ENCODE peak calls at places on chromosome X, in eight cellular contexts. One of them, this sample, is unnamed.

GRCh38 chrX:82813671-82814078 is 694.4 kb upstream of the POU3F4 start:
- DNase-seq in aorta: no peak
- DNase-seq in cardiac muscle cell: peak; percentile 0
- DNase-seq in naive thymus-derived CD4-positive, alpha-beta T cell: no peak
- DNase-seq in A549: peak; percentile 22
- DNase-seq in adrenal gland: no peak
- DNase-seq in ovary: no peak
- DNase-seq in HepG2: no peak
- DNase-seq in this sample: no peak

GRCh38 chrX:150569155-150569477 is 695 bp downstream of the MTM1 start:
- DNase-seq in ovary: peak; percentile 53
- DNase-seq in aorta: no peak
- DNase-seq in naive thymus-derived CD4-positive, alpha-beta T cell: peak; percentile 36
- DNase-seq in cardiac muscle cell: peak; percentile 53
- DNase-seq in A549: no peak
- DNase-seq in HepG2: no peak
- DNase-seq in adrenal gland: no peak
- DNase-seq in this sample: peak; percentile 63

GRCh38 chrX:46477435-46477834 is 67.8 kb downstream of the ZNF674 start:
- DNase-seq in aorta: no peak
- DNase-seq in cardiac muscle cell: peak; percentile 76
- DNase-seq in naive thymus-derived CD4-positive, alpha-beta T cell: no peak
- DNase-seq in adrenal gland: no peak
- DNase-seq in A549: no peak
- DNase-seq in ovary: no peak
- DNase-seq in HepG2: no peak
- DNase-seq in this sample: no peak

GRCh38 chrX:26253526-26253925 is 37.6 kb downstream of the MAGEB5 start:
- DNase-seq in naive thymus-derived CD4-positive, alpha-beta T cell: no peak
- DNase-seq in cardiac muscle cell: no peak
- DNase-seq in A549: no peak
- DNase-seq in aorta: no peak
- DNase-seq in ovary: no peak
- DNase-seq in HepG2: no peak
- DNase-seq in adrenal gland: no peak
- DNase-seq in this sample: no peak

GRCh38 chrX:40176979-40177430 is 79.2 kb upstream of the BCOR start:
- DNase-seq in A549: no peak
- DNase-seq in aorta: no peak
- DNase-seq in adrenal gland: peak; percentile 53
- DNase-seq in naive thymus-derived CD4-positive, alpha-beta T cell: no peak
- DNase-seq in HepG2: peak; percentile 50
- DNase-seq in ovary: peak; percentile 67
- DNase-seq in cardiac muscle cell: no peak
- DNase-seq in this sample: no peak

GRCh38 chrX:40318796-40319195 is 221.0 kb upstream of the BCOR start:
- DNase-seq in HepG2: no peak
- DNase-seq in ovary: no peak
- DNase-seq in cardiac muscle cell: no peak
- DNase-seq in adrenal gland: no peak
- DNase-seq in aorta: no peak
- DNase-seq in A549: no peak
- DNase-seq in naive thymus-derived CD4-positive, alpha-beta T cell: no peak
- DNase-seq in this sample: no peak

GRCh38 chrX:129139837-129140679 is 383.2 kb downstream of the SMARCA1 start:
- DNase-seq in adrenal gland: no peak
- DNase-seq in aorta: no peak
- DNase-seq in naive thymus-derived CD4-positive, alpha-beta T cell: no peak
- DNase-seq in ovary: no peak
- DNase-seq in A549: no peak
- DNase-seq in HepG2: peak; percentile 91
- DNase-seq in cardiac muscle cell: no peak
- DNase-seq in this sample: no peak

GRCh38 chrX:46989548-46989947 is 77.3 kb downstream of the JADE3 start:
- DNase-seq in adrenal gland: no peak
- DNase-seq in aorta: no peak
- DNase-seq in ovary: no peak
- DNase-seq in naive thymus-derived CD4-positive, alpha-beta T cell: no peak
- DNase-seq in cardiac muscle cell: no peak
- DNase-seq in A549: no peak
- DNase-seq in HepG2: no peak
- DNase-seq in this sample: no peak

GRCh38 chrX:45031830-45032229 is 158.8 kb downstream of the KDM6A start:
- DNase-seq in aorta: no peak
- DNase-seq in cardiac muscle cell: no peak
- DNase-seq in HepG2: no peak
- DNase-seq in naive thymus-derived CD4-positive, alpha-beta T cell: no peak
- DNase-seq in ovary: no peak
- DNase-seq in adrenal gland: no peak
- DNase-seq in A549: no peak
- DNase-seq in this sample: no peak

GRCh38 chrX:140346711-140347110 is 158.2 kb downstream of the SOX3 start:
- DNase-seq in naive thymus-derived CD4-positive, alpha-beta T cell: no peak
- DNase-seq in A549: no peak
- DNase-seq in aorta: no peak
- DNase-seq in ovary: no peak
- DNase-seq in adrenal gland: no peak
- DNase-seq in cardiac muscle cell: no peak
- DNase-seq in HepG2: no peak
- DNase-seq in this sample: no peak

GRCh38 chrX:31508338-31508737 is 436.5 kb upstream of the FTHL17 start:
- DNase-seq in cardiac muscle cell: peak; percentile 87
- DNase-seq in A549: no peak
- DNase-seq in ovary: no peak
- DNase-seq in adrenal gland: no peak
- DNase-seq in naive thymus-derived CD4-positive, alpha-beta T cell: no peak
- DNase-seq in aorta: no peak
- DNase-seq in HepG2: peak; percentile 8
- DNase-seq in this sample: no peak

GRCh38 chrX:109847257-109848187 is 114.5 kb upstream of the ACSL4 start:
- DNase-seq in cardiac muscle cell: peak; percentile 94
- DNase-seq in HepG2: peak; percentile 42
- DNase-seq in ovary: no peak
- DNase-seq in aorta: no peak
- DNase-seq in naive thymus-derived CD4-positive, alpha-beta T cell: no peak
- DNase-seq in adrenal gland: no peak
- DNase-seq in A549: peak; percentile 6
- DNase-seq in this sample: no peak

GRCh38 chrX:94961730-94962129 is 1287.7 kb downstream of the FAM133A start:
- DNase-seq in A549: no peak
- DNase-seq in cardiac muscle cell: no peak
- DNase-seq in naive thymus-derived CD4-positive, alpha-beta T cell: no peak
- DNase-seq in adrenal gland: no peak
- DNase-seq in aorta: no peak
- DNase-seq in HepG2: no peak
- DNase-seq in ovary: no peak
- DNase-seq in this sample: no peak

GRCh38 chrX:108696690-108697089 is 39.7 kb downstream of the IRS4 start:
- DNase-seq in cardiac muscle cell: peak; percentile 0
- DNase-seq in ovary: no peak
- DNase-seq in A549: no peak
- DNase-seq in HepG2: no peak
- DNase-seq in naive thymus-derived CD4-positive, alpha-beta T cell: no peak
- DNase-seq in adrenal gland: no peak
- DNase-seq in aorta: no peak
- DNase-seq in this sample: no peak

GRCh38 chrX:101415180-101416130 is 7.4 kb downstream of the HNRNPH2 start:
- DNase-seq in aorta: no peak
- DNase-seq in adrenal gland: peak; percentile 39
- DNase-seq in HepG2: peak; percentile 14
- DNase-seq in naive thymus-derived CD4-positive, alpha-beta T cell: no peak
- DNase-seq in ovary: no peak
- DNase-seq in A549: peak; percentile 57
- DNase-seq in cardiac muscle cell: peak; percentile 84
- DNase-seq in this sample: peak; percentile 84

GRCh38 chrX:34562006-34562405 is 95.1 kb downstream of the TMEM47 start:
- DNase-seq in naive thymus-derived CD4-positive, alpha-beta T cell: no peak
- DNase-seq in adrenal gland: no peak
- DNase-seq in HepG2: no peak
- DNase-seq in cardiac muscle cell: no peak
- DNase-seq in ovary: no peak
- DNase-seq in A549: no peak
- DNase-seq in aorta: no peak
- DNase-seq in this sample: no peak

GRCh38 chrX:115311666-115312065 is 22.2 kb downstream of the LUZP4 start:
- DNase-seq in aorta: no peak
- DNase-seq in ovary: no peak
- DNase-seq in HepG2: no peak
- DNase-seq in naive thymus-derived CD4-positive, alpha-beta T cell: no peak
- DNase-seq in cardiac muscle cell: peak; percentile 29
- DNase-seq in adrenal gland: peak; percentile 74
- DNase-seq in A549: no peak
- DNase-seq in this sample: no peak

GRCh38 chrX:46547857-46548256 is 2.6 kb upstream of the ZNF674 start:
- DNase-seq in ovary: no peak
- DNase-seq in naive thymus-derived CD4-positive, alpha-beta T cell: no peak
- DNase-seq in aorta: no peak
- DNase-seq in A549: no peak
- DNase-seq in HepG2: peak; percentile 27
- DNase-seq in cardiac muscle cell: peak; percentile 71
- DNase-seq in adrenal gland: peak; percentile 18
- DNase-seq in this sample: no peak

GRCh38 chrX:63917296-63917695 is 132.3 kb upstream of the ARHGEF9 start:
- DNase-seq in adrenal gland: no peak
- DNase-seq in ovary: no peak
- DNase-seq in A549: no peak
- DNase-seq in aorta: no peak
- DNase-seq in naive thymus-derived CD4-positive, alpha-beta T cell: no peak
- DNase-seq in cardiac muscle cell: no peak
- DNase-seq in HepG2: no peak
- DNase-seq in this sample: no peak
- H3K9me3 ChIP-seq in adrenal gland: no peaks in the 10 kb centered on the region
- H3K9me3 ChIP-seq in ovary: peaks cover 4% of the 10 kb centered on the region
- H3K9me3 ChIP-seq in A549: no peaks in the 10 kb centered on the region
- H3K9me3 ChIP-seq in aorta: peaks cover 2% of the 10 kb centered on the region
- H3K9me3 ChIP-seq in naive thymus-derived CD4-positive, alpha-beta T cell: no peaks in the 10 kb centered on the region
- H3K9me3 ChIP-seq in cardiac muscle cell: no peaks in the 10 kb centered on the region
- H3K9me3 ChIP-seq in HepG2: peaks cover 52% of the 10 kb centered on the region
- H3K9me3 ChIP-seq in this sample: peaks cover 9% of the 10 kb centered on the region

DNA sequence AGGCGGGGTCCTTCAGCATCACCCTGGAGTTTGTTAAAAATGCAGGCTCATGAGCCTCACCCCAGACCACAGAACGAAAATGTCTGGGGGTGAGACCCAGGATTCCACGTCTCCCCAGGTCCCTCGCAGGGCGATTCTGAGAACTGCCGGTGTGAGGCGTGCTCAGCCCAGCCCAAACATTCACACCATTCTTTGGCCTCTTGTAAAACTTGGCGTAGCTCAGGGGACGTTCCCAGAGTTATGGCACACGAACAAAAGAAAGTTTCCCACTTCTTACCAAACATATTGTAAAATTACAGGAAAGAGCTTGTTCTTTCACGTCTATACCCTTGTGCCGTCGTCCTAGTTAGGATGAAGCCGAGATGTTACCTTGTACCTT is 12.9 kb downstream of the CD99 start:
- DNase-seq in A549: no peak
- DNase-seq in adrenal gland: no peak
- DNase-seq in naive thymus-derived CD4-positive, alpha-beta T cell: no peak
- DNase-seq in aorta: no peak
- DNase-seq in HepG2: no peak
- DNase-seq in ovary: no peak
- DNase-seq in cardiac muscle cell: peak; percentile 62
- DNase-seq in this sample: no peak
- H3K4me1 ChIP-seq in A549: peaks cover 38% of the 10 kb centered on the region
- H3K4me1 ChIP-seq in adrenal gland: peaks cover 20% of the 10 kb centered on the region
- H3K4me1 ChIP-seq in naive thymus-derived CD4-positive, alpha-beta T cell: peaks cover 88% of the 10 kb centered on the region
- H3K4me1 ChIP-seq in aorta: no peaks in the 10 kb centered on the region
- H3K4me1 ChIP-seq in HepG2: peaks cover 18% of the 10 kb centered on the region
- H3K4me1 ChIP-seq in ovary: peaks cover 31% of the 10 kb centered on the region
- H3K4me1 ChIP-seq in cardiac muscle cell: peaks cover 59% of the 10 kb centered on the region
- H3K4me1 ChIP-seq in this sample: peaks cover 72% of the 10 kb centered on the region

GRCh38 chrX:11435568-11435967 is 142.4 kb downstream of the AMELX start:
- DNase-seq in naive thymus-derived CD4-positive, alpha-beta T cell: no peak
- DNase-seq in cardiac muscle cell: peak; percentile 85
- DNase-seq in HepG2: no peak
- DNase-seq in A549: no peak
- DNase-seq in aorta: no peak
- DNase-seq in adrenal gland: no peak
- DNase-seq in ovary: no peak
- DNase-seq in this sample: no peak
- H3K27ac ChIP-seq in naive thymus-derived CD4-positive, alpha-beta T cell: no peak overlapping the region
- H3K27ac ChIP-seq in cardiac muscle cell: no peak overlapping the region
- H3K27ac ChIP-seq in HepG2: no peak overlapping the region
- H3K27ac ChIP-seq in A549: no peak overlapping the region
- H3K27ac ChIP-seq in aorta: no peak overlapping the region
- H3K27ac ChIP-seq in adrenal gland: no peak overlapping the region
- H3K27ac ChIP-seq in ovary: no peak overlapping the region
- H3K27ac ChIP-seq in this sample: no peak overlapping the region

GRCh38 chrX:19800821-19801220 is 86.6 kb downstream of the SH3KBP1 start:
- DNase-seq in ovary: no peak
- DNase-seq in aorta: no peak
- DNase-seq in cardiac muscle cell: no peak
- DNase-seq in adrenal gland: no peak
- DNase-seq in naive thymus-derived CD4-positive, alpha-beta T cell: no peak
- DNase-seq in A549: no peak
- DNase-seq in HepG2: no peak
- DNase-seq in this sample: no peak

GRCh38 chrX:19810370-19810769 is 77.0 kb downstream of the SH3KBP1 start:
- DNase-seq in ovary: no peak
- DNase-seq in cardiac muscle cell: no peak
- DNase-seq in naive thymus-derived CD4-positive, alpha-beta T cell: no peak
- DNase-seq in adrenal gland: no peak
- DNase-seq in A549: no peak
- DNase-seq in aorta: no peak
- DNase-seq in HepG2: no peak
- DNase-seq in this sample: no peak

GRCh38 chrX:19807414-19807813 is 80.0 kb downstream of the SH3KBP1 start:
- DNase-seq in cardiac muscle cell: no peak
- DNase-seq in aorta: no peak
- DNase-seq in A549: no peak
- DNase-seq in naive thymus-derived CD4-positive, alpha-beta T cell: no peak
- DNase-seq in HepG2: no peak
- DNase-seq in adrenal gland: no peak
- DNase-seq in ovary: no peak
- DNase-seq in this sample: no peak

GRCh38 chrX:19804168-19804567 is 83.2 kb downstream of the SH3KBP1 start:
- DNase-seq in HepG2: no peak
- DNase-seq in naive thymus-derived CD4-positive, alpha-beta T cell: no peak
- DNase-seq in A549: no peak
- DNase-seq in adrenal gland: no peak
- DNase-seq in ovary: no peak
- DNase-seq in cardiac muscle cell: no peak
- DNase-seq in aorta: no peak
- DNase-seq in this sample: no peak

DNA sequence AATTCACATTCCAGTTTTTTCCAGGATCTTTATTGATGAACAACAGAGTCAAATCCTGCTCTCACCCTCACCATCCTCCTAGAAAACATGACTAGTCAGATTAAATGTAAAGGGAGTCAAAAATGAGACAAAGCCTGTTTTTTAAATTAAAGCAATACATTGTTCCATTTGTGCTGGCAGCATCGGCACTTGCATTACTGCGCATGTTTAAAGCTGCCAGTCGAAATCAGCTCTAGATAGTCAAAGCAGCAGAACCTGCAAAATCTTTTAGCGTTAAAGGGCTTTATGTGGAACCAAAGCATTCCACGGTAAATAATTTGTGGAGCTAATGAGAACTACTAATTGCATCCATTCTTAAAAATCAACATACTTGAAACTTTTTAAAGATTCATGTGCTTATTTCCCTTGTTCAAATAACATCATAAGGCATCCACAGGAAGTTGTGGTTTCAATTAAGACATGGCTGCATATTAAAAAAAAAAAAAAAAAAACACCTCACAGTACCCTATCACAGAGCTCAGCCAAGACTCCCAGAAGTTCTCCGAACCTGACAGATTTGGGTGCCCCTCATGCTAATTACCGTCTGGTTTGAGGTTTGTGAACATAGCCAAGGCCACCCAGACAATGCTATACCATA is 82.2 kb downstream of the SH3KBP1 start:
- DNase-seq in ovary: no peak
- DNase-seq in naive thymus-derived CD4-positive, alpha-beta T cell: no peak
- DNase-seq in cardiac muscle cell: peak; percentile 10
- DNase-seq in adrenal gland: no peak
- DNase-seq in A549: no peak
- DNase-seq in HepG2: no peak
- DNase-seq in aorta: no peak
- DNase-seq in this sample: peak; percentile 6
- H3K9me3 ChIP-seq in ovary: no peaks in the 10 kb centered on the region
- H3K9me3 ChIP-seq in naive thymus-derived CD4-positive, alpha-beta T cell: no peaks in the 10 kb centered on the region
- H3K9me3 ChIP-seq in cardiac muscle cell: no peaks in the 10 kb centered on the region
- H3K9me3 ChIP-seq in adrenal gland: no peaks in the 10 kb centered on the region
- H3K9me3 ChIP-seq in A549: no peaks in the 10 kb centered on the region
- H3K9me3 ChIP-seq in HepG2: no peaks in the 10 kb centered on the region
- H3K9me3 ChIP-seq in aorta: no peaks in the 10 kb centered on the region
- H3K9me3 ChIP-seq in this sample: no peaks in the 10 kb centered on the region

This sample was measured in CD4-positive, CD25-positive, alpha-beta regulatory T cell.